ENCODE peak calls at places on chromosome 9, in ten cellular contexts. D is left colon; O is putamen; M is NCI-H774; I is GOT3; C is RCC 7860; R is colonic mucosa; L is caudate nucleus; V is stimulated activated CD4-positive, alpha-beta T cell treated with anti-CD3 and anti-CD28 coated beads, Interleukin-2, amount 100 ng/mL, for 4 hours; B is A673. G is an unnamed sample.

GRCh38 chr9:138044485-138045383 is 167.2 kb downstream of the CACNA1B start:
- DNase-seq in D (peak), O (peak), M (no peak), I (no peak), C (no peak), R (peak), L (peak), V (no peak), B (no peak), G (no peak)

GRCh38 chr9:86705474-86705873 is 241.8 kb downstream of the GAS1 start:
- DNase-seq in D (no peak), O (no peak), M (no peak), I (no peak), C (no peak), R (no peak), L (no peak), V (no peak), B (no peak), G (no peak)

GRCh38 chr9:125140576-125140975 is 2.8 kb downstream of the SCAI start:
- DNase-seq in D (no peak), O (no peak), M (no peak), I (no peak), C (no peak), R (no peak), L (no peak), V (no peak), B (no peak), G (no peak)

GRCh38 chr9:116484483-116484776 is 202.7 kb upstream of the TRIM32 start:
- DNase-seq in D (no peak), O (no peak), M (no peak), I (no peak), C (no peak), R (no peak), L (no peak), V (no peak), B (no peak), G (no peak)

GRCh38 chr9:72356019-72356653 is 8.9 kb downstream of the ZFAND5 start:
- DNase-seq in D (no peak), O (no peak), M (no peak), I (no peak), C (no peak), R (no peak), L (no peak), V (no peak), B (peak), G (no peak)

GRCh38 chr9:117413346-117414219 is 1.3 kb downstream of the ASTN2 start:
- DNase-seq in D (no peak), O (no peak), M (peak), I (no peak), C (no peak), R (no peak), L (no peak), V (no peak), B (peak), G (no peak)

GRCh38 chr9:10050016-10050415 is 562.8 kb downstream of the PTPRD start:
- DNase-seq in D (no peak), O (no peak), M (no peak), I (no peak), C (no peak), R (no peak), L (no peak), V (no peak), B (no peak), G (no peak)

GRCh38 chr9:121261107-121261460 is 6.9 kb upstream of the GSN start:
- DNase-seq in D (no peak), O (peak), M (no peak), I (no peak), C (no peak), R (no peak), L (peak), V (no peak), B (peak), G (no peak)

GRCh38 chr9:119736478-119737454 is 367.5 kb upstream of the BRINP1 start:
- DNase-seq in D (no peak), O (no peak), M (peak), I (no peak), C (no peak), R (no peak), L (no peak), V (no peak), B (no peak), G (no peak)

GRCh38 chr9:14347408-14348224 is 33.7 kb upstream of the NFIB start:
- DNase-seq in D (peak), O (peak), M (no peak), I (peak), C (no peak), R (peak), L (no peak), V (no peak), B (peak), G (no peak)

GRCh38 chr9:116585896-116586295 is 101.2 kb upstream of the TRIM32 start:
- DNase-seq in D (no peak), O (no peak), M (no peak), I (no peak), C (no peak), R (no peak), L (no peak), V (no peak), B (no peak), G (no peak)

GRCh38 chr9:132187006-132187760 is 25.3 kb downstream of the NTNG2 start:
- DNase-seq in D (no peak), O (no peak), M (no peak), I (no peak), C (no peak), R (no peak), L (no peak), V (no peak), B (peak), G (no peak)

GRCh38 chr9:135906291-135907005 is 898 bp downstream of the CAMSAP1 start:
- DNase-seq in D (no peak), O (no peak), M (no peak), I (no peak), C (peak), R (peak), L (no peak), V (no peak), B (peak), G (no peak)

GRCh38 chr9:5587024-5587423 is 41.9 kb upstream of the RIC1 start:
- DNase-seq in D (no peak), O (no peak), M (no peak), I (no peak), C (peak), R (no peak), L (no peak), V (peak), B (no peak), G (no peak)

GRCh38 chr9:128861501-128861900 is 20.2 kb downstream of the KYAT1 start:
- DNase-seq in D (no peak), O (no peak), M (no peak), I (no peak), C (no peak), R (no peak), L (no peak), V (no peak), B (no peak), G (no peak)

GRCh38 chr9:116096046-116096445 is 57.5 kb upstream of the PAPPA start:
- DNase-seq in D (no peak), O (no peak), M (no peak), I (no peak), C (peak), R (no peak), L (no peak), V (no peak), B (no peak), G (no peak)

GRCh38 chr9:97811534-97812246 is 41.3 kb upstream of the FOXE1 start:
- DNase-seq in D (no peak), O (no peak), M (no peak), I (no peak), C (peak), R (no peak), L (no peak), V (no peak), B (no peak), G (no peak)

GRCh38 chr9:19992556-19992955 is 203.7 kb upstream of the SLC24A2 start:
- DNase-seq in D (no peak), O (no peak), M (no peak), I (no peak), C (peak), R (no peak), L (no peak), V (no peak), B (no peak), G (no peak)

GRCh38 chr9:26163931-26164330 is 485.7 kb upstream of the TUSC1 start:
- DNase-seq in D (no peak), O (peak), M (no peak), I (no peak), C (no peak), R (no peak), L (no peak), V (no peak), B (no peak), G (no peak)

GRCh38 chr9:81566074-81566698 is 123.2 kb downstream of the TLE1 start:
- DNase-seq in D (no peak), O (no peak), M (no peak), I (no peak), C (no peak), R (no peak), L (no peak), V (no peak), B (no peak), G (no peak)

GRCh38 chr9:69931340-69931739 is 110.7 kb downstream of the CFAP95 start:
- DNase-seq in D (no peak), O (no peak), M (no peak), I (no peak), C (no peak), R (no peak), L (no peak), V (no peak), B (peak), G (no peak)

GRCh38 chr9:83219154-83219923 is 156.4 kb upstream of the RASEF start:
- DNase-seq in D (peak), O (peak), M (peak), I (no peak), C (peak), R (peak), L (peak), V (no peak), B (peak), G (peak)

GRCh38 chr9:95989304-95989703 is 113.8 kb downstream of the ERCC6L2 start:
- DNase-seq in D (no peak), O (no peak), M (no peak), I (no peak), C (no peak), R (no peak), L (no peak), V (no peak), B (no peak), G (no peak)

GRCh38 chr9:98479967-98480847 is 224.8 kb upstream of the TBC1D2 start:
- DNase-seq in D (no peak), O (no peak), M (no peak), I (no peak), C (peak), R (no peak), L (no peak), V (no peak), B (no peak), G (no peak)

GRCh38 chr9:130390986-130391385 is 53.8 kb upstream of the ASS1 start:
- DNase-seq in D (no peak), O (no peak), M (no peak), I (no peak), C (no peak), R (no peak), L (no peak), V (no peak), B (no peak), G (no peak)

GRCh38 chr9:23945897-23946296 is 119.9 kb upstream of the ELAVL2 start:
- DNase-seq in D (no peak), O (no peak), M (no peak), I (no peak), C (no peak), R (no peak), L (no peak), V (no peak), B (no peak), G (no peak)

GRCh38 chr9:84668204-84669007 is 1.1 kb upstream of the NTRK2 start:
- DNase-seq in D (peak), O (peak), M (peak), I (peak), C (no peak), R (peak), L (peak), V (no peak), B (peak), G (peak)

GRCh38 chr9:2150338-2150737 is 135.2 kb downstream of the SMARCA2 start:
- DNase-seq in D (no peak), O (no peak), M (no peak), I (no peak), C (no peak), R (no peak), L (no peak), V (no peak), B (no peak), G (no peak)

GRCh38 chr9:761155-761792 is 80.2 kb upstream of the DMRT1 start:
- DNase-seq in D (no peak), O (no peak), M (no peak), I (no peak), C (no peak), R (no peak), L (no peak), V (no peak), B (no peak), G (no peak)

GRCh38 chr9:75855509-75855908 is 35.0 kb upstream of the PCSK5 start:
- DNase-seq in D (no peak), O (no peak), M (no peak), I (no peak), C (peak), R (peak), L (no peak), V (no peak), B (peak), G (no peak)

GRCh38 chr9:98359569-98359968 is 104.1 kb upstream of the TBC1D2 start:
- DNase-seq in D (no peak), O (no peak), M (no peak), I (no peak), C (no peak), R (no peak), L (no peak), V (no peak), B (no peak), G (no peak)